ENCODE peak calls at places on chromosome 13, in seven cellular contexts. One of them, this sample, is unnamed.

GRCh38 chr13:23428183-23428528 is 5.3 kb downstream of the SACS start:
- DNase-seq in heart right ventricle: no peak
- DNase-seq in endodermal cell: no peak
- DNase-seq in omental fat pad: no peak
- DNase-seq in fibroblast of mammary gland: peak
- DNase-seq in HFFc6: peak
- DNase-seq in cardiac fibroblast: peak
- DNase-seq in this sample: no peak

GRCh38 chr13:113495494-113496251 is 5.2 kb upstream of the DCUN1D2 start:
- DNase-seq in heart right ventricle: no peak
- DNase-seq in endodermal cell: peak
- DNase-seq in omental fat pad: no peak
- DNase-seq in fibroblast of mammary gland: peak
- DNase-seq in HFFc6: no peak
- DNase-seq in cardiac fibroblast: peak
- DNase-seq in this sample: no peak

GRCh38 chr13:106110241-106110855 is 425.1 kb downstream of the EFNB2 start:
- DNase-seq in heart right ventricle: no peak
- DNase-seq in endodermal cell: no peak
- DNase-seq in omental fat pad: no peak
- DNase-seq in fibroblast of mammary gland: no peak
- DNase-seq in HFFc6: no peak
- DNase-seq in cardiac fibroblast: no peak
- DNase-seq in this sample: no peak

GRCh38 chr13:64278493-64278892 is 2862.8 kb upstream of the PCDH20 start:
- DNase-seq in heart right ventricle: no peak
- DNase-seq in endodermal cell: no peak
- DNase-seq in omental fat pad: no peak
- DNase-seq in fibroblast of mammary gland: peak
- DNase-seq in HFFc6: peak
- DNase-seq in cardiac fibroblast: peak
- DNase-seq in this sample: no peak

GRCh38 chr13:41470187-41470586 is 12.8 kb downstream of the RGCC start:
- DNase-seq in heart right ventricle: no peak
- DNase-seq in endodermal cell: no peak
- DNase-seq in omental fat pad: no peak
- DNase-seq in fibroblast of mammary gland: no peak
- DNase-seq in HFFc6: no peak
- DNase-seq in cardiac fibroblast: no peak
- DNase-seq in this sample: no peak

GRCh38 chr13:113916330-113916815 is 52.5 kb upstream of the GAS6 start:
- DNase-seq in heart right ventricle: no peak
- DNase-seq in endodermal cell: no peak
- DNase-seq in omental fat pad: no peak
- DNase-seq in fibroblast of mammary gland: peak
- DNase-seq in HFFc6: peak
- DNase-seq in cardiac fibroblast: peak
- DNase-seq in this sample: no peak

GRCh38 chr13:85509512-85509911 is 289.7 kb downstream of the SLITRK6 start:
- DNase-seq in heart right ventricle: no peak
- DNase-seq in endodermal cell: no peak
- DNase-seq in omental fat pad: no peak
- DNase-seq in fibroblast of mammary gland: peak
- DNase-seq in HFFc6: no peak
- DNase-seq in cardiac fibroblast: no peak
- DNase-seq in this sample: no peak

GRCh38 chr13:48319458-48320395 is 16.2 kb downstream of the RB1 start:
- DNase-seq in heart right ventricle: no peak
- DNase-seq in endodermal cell: no peak
- DNase-seq in omental fat pad: no peak
- DNase-seq in fibroblast of mammary gland: no peak
- DNase-seq in HFFc6: no peak
- DNase-seq in cardiac fibroblast: no peak
- DNase-seq in this sample: peak

DNA sequence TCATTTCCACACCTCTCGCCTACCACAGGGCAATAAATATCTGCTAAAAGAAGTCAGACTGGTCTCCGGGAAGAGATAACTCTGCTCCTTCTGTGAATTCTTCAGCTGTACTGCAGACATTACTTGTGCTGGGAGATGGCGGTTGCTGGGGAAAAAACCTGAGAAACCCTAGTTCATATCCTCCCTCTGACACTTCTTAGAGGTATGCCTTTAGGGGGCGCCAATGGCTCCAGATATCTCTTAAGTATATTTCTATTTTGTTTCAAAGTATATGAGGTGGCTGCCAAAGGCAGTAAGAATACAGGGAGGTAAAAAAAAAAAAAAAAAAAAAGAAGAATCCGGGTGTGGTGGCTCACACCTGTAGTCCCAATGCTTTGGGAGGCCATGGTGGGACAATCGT is 175.2 kb downstream of the PAN3 start:
- DNase-seq in heart right ventricle: no peak
- DNase-seq in endodermal cell: peak
- DNase-seq in omental fat pad: no peak
- DNase-seq in fibroblast of mammary gland: peak
- DNase-seq in HFFc6: peak
- DNase-seq in cardiac fibroblast: peak
- DNase-seq in this sample: no peak
- TF ChIP-seq CTCF in heart right ventricle: peak
- TF ChIP-seq CTCF in endodermal cell: peak
- TF ChIP-seq CTCF in omental fat pad: no peak
- TF ChIP-seq CTCF in fibroblast of mammary gland: peak
- TF ChIP-seq CTCF in HFFc6: peak
- TF ChIP-seq CTCF in cardiac fibroblast: peak
- TF ChIP-seq CTCF in this sample: peak

GRCh38 chr13:103772576-103772975 is 706.4 kb upstream of the SLC10A2 start:
- DNase-seq in heart right ventricle: no peak
- DNase-seq in endodermal cell: peak
- DNase-seq in omental fat pad: no peak
- DNase-seq in fibroblast of mammary gland: no peak
- DNase-seq in HFFc6: no peak
- DNase-seq in cardiac fibroblast: no peak
- DNase-seq in this sample: no peak
- TF ChIP-seq CTCF in heart right ventricle: no peak
- TF ChIP-seq CTCF in endodermal cell: peak
- TF ChIP-seq CTCF in omental fat pad: no peak
- TF ChIP-seq CTCF in fibroblast of mammary gland: no peak
- TF ChIP-seq CTCF in HFFc6: peak
- TF ChIP-seq CTCF in cardiac fibroblast: no peak
- TF ChIP-seq CTCF in this sample: no peak

DNA sequence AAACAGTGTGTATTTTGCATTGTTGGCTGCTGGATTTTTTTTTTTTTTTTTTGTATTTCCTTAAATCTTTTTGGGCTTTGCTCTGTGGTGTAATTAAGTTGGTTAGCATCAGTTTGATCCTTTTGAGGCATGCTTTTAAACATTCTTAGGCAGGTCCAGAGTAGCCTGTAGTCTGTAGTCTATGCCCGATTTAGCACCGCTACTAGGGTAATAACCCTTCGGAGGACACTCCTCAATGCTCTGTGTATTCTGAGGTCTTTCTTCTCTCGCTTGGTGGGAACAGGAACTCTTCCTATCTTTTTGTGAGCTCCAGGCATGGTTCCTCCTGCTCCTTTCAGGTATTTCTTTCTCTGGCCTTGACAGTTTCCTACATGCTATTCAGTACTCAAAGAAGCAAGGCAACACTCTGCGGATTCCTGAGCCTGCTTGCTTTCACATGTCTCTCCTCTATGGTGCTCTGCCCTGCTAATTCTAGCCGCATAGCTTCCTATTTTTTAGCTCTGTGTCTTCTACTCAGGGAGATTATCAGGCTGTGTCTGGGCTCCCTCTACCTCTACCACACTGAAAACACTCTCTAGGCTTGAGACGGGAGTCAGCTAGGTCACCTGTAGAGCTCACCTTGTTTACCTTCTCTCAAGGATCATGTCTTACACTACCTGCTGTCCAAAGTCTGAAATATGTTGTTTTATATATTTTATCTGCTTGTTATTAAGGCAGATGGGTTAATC is 195.1 kb downstream of the NDFIP2 start:
- DNase-seq in heart right ventricle: no peak
- DNase-seq in endodermal cell: no peak
- DNase-seq in omental fat pad: no peak
- DNase-seq in fibroblast of mammary gland: no peak
- DNase-seq in HFFc6: no peak
- DNase-seq in cardiac fibroblast: no peak
- DNase-seq in this sample: no peak
- TF ChIP-seq CTCF in heart right ventricle: peak
- TF ChIP-seq CTCF in endodermal cell: peak
- TF ChIP-seq CTCF in omental fat pad: no peak
- TF ChIP-seq CTCF in fibroblast of mammary gland: no peak
- TF ChIP-seq CTCF in HFFc6: no peak
- TF ChIP-seq CTCF in cardiac fibroblast: no peak
- TF ChIP-seq CTCF in this sample: no peak

GRCh38 chr13:110715395-110716234 is 2.1 kb downstream of the ING1 start:
- DNase-seq in heart right ventricle: peak
- DNase-seq in endodermal cell: peak
- DNase-seq in omental fat pad: peak
- DNase-seq in fibroblast of mammary gland: peak
- DNase-seq in HFFc6: peak
- DNase-seq in cardiac fibroblast: peak
- DNase-seq in this sample: peak
- TF ChIP-seq CTCF in heart right ventricle: peak
- TF ChIP-seq CTCF in endodermal cell: peak
- TF ChIP-seq CTCF in omental fat pad: no peak
- TF ChIP-seq CTCF in fibroblast of mammary gland: no peak
- TF ChIP-seq CTCF in HFFc6: peak
- TF ChIP-seq CTCF in cardiac fibroblast: no peak
- TF ChIP-seq CTCF in this sample: no peak

GRCh38 chr13:36431204-36432105 is 840 bp upstream of the CCNA1 start:
- DNase-seq in heart right ventricle: peak
- DNase-seq in endodermal cell: no peak
- DNase-seq in omental fat pad: no peak
- DNase-seq in fibroblast of mammary gland: no peak
- DNase-seq in HFFc6: no peak
- DNase-seq in cardiac fibroblast: no peak
- DNase-seq in this sample: peak
- TF ChIP-seq CTCF in heart right ventricle: no peak
- TF ChIP-seq CTCF in endodermal cell: no peak
- TF ChIP-seq CTCF in omental fat pad: no peak
- TF ChIP-seq CTCF in fibroblast of mammary gland: no peak
- TF ChIP-seq CTCF in HFFc6: no peak
- TF ChIP-seq CTCF in cardiac fibroblast: no peak
- TF ChIP-seq CTCF in this sample: no peak

GRCh38 chr13:20109037-20109436 is 51.8 kb downstream of the GJA3 start:
- DNase-seq in heart right ventricle: no peak
- DNase-seq in endodermal cell: peak
- DNase-seq in omental fat pad: no peak
- DNase-seq in fibroblast of mammary gland: no peak
- DNase-seq in HFFc6: no peak
- DNase-seq in cardiac fibroblast: no peak
- DNase-seq in this sample: no peak
- TF ChIP-seq CTCF in heart right ventricle: no peak
- TF ChIP-seq CTCF in endodermal cell: no peak
- TF ChIP-seq CTCF in omental fat pad: no peak
- TF ChIP-seq CTCF in fibroblast of mammary gland: no peak
- TF ChIP-seq CTCF in HFFc6: no peak
- TF ChIP-seq CTCF in cardiac fibroblast: no peak
- TF ChIP-seq CTCF in this sample: no peak